ENCODE peak calls at places on chromosomes 5 and 9, in nine cellular contexts. N is fibroblast of gingiva, Y is T-helper 9 cell, T is substantia nigra, E is EL, P is upper lobe of right lung, F is PC-9, S is HEK293T, W is AG10803. L is an unnamed sample.

GRCh38 chr9:101399641-101399965 is 952 bp downstream of the ZNF189 start:
- DNase-seq in F (no peak), S (no peak), N (no peak), T (no peak), Y (no peak), E (no peak), W (no peak), P (no peak), L (no peak)

GRCh38 chr5:150514708-150515211 is 6.8 kb downstream of the NDST1 start:
- DNase-seq in N (no peak), F (peak), S (no peak), W (peak), P (no peak), T (no peak), E (peak), Y (no peak), L (no peak)

GRCh38 chr5:37799865-37800421 is 39.9 kb downstream of the GDNF start:
- DNase-seq in N (no peak), F (no peak), S (no peak), T (no peak), E (no peak), P (no peak), W (no peak), Y (no peak), L (no peak)

GRCh38 chr5:2989517-2989916 is 238.0 kb upstream of the IRX2 start:
- DNase-seq in E (no peak), T (no peak), N (no peak), W (no peak), P (no peak), S (no peak), F (no peak), Y (no peak), L (no peak)

GRCh38 chr9:92724528-92725265 is 39.9 kb downstream of the BICD2 start:
- DNase-seq in N (no peak), P (no peak), Y (no peak), F (no peak), S (no peak), T (no peak), E (no peak), W (no peak), L (no peak)

GRCh38 chr5:118628672-118629354 is 359.5 kb downstream of the DTWD2 start:
- DNase-seq in Y (no peak), W (no peak), S (no peak), E (no peak), N (no peak), T (no peak), P (no peak), F (no peak), L (no peak)

GRCh38 chr5:76209297-76209696 is 126.1 kb downstream of the SV2C start:
- DNase-seq in T (no peak), N (no peak), W (no peak), Y (no peak), P (no peak), E (no peak), F (no peak), S (no peak), L (no peak)

GRCh38 chr5:120464627-120465280 is 654 bp downstream of the PRR16 start:
- DNase-seq in T (no peak), Y (no peak), W (peak), P (peak), E (peak), S (peak), N (peak), F (no peak), L (no peak)

GRCh38 chr5:76602094-76602726 is 21.0 kb downstream of the F2RL2 start:
- DNase-seq in Y (no peak), W (no peak), N (peak), F (no peak), E (peak), P (no peak), T (no peak), S (no peak), L (no peak)

GRCh38 chr9:136696502-136696901 is 9.2 kb upstream of the AGPAT2 start:
- DNase-seq in N (no peak), E (no peak), F (no peak), S (no peak), W (no peak), P (peak), T (no peak), Y (no peak), L (no peak)

GRCh38 chr9:135215571-135216161 is 128.2 kb downstream of the OLFM1 start:
- DNase-seq in N (no peak), F (no peak), Y (no peak), W (no peak), S (no peak), T (no peak), P (peak), E (no peak), L (no peak)

GRCh38 chr9:125374443-125375309 is 113.0 kb downstream of the GAPVD1 start:
- DNase-seq in S (peak), Y (peak), E (peak), F (peak), P (peak), W (peak), T (peak), N (peak), L (peak)

GRCh38 chr5:102937916-102938315 is 182.0 kb downstream of the GIN1 start:
- DNase-seq in F (no peak), P (no peak), S (no peak), N (no peak), Y (no peak), W (peak), T (no peak), E (peak), L (no peak)

GRCh38 chr5:66281309-66281708 is 137.2 kb downstream of the SREK1 start:
- DNase-seq in E (no peak), P (no peak), S (no peak), W (no peak), N (no peak), F (no peak), T (no peak), Y (no peak), L (no peak)

GRCh38 chr5:96026334-96027065 is 64.8 kb upstream of the ELL2 start:
- DNase-seq in N (peak), Y (no peak), W (peak), S (no peak), P (no peak), T (no peak), E (peak), F (no peak), L (no peak)

GRCh38 chr5:84715686-84716085 is 331.0 kb upstream of the EDIL3 start:
- DNase-seq in P (no peak), W (no peak), E (no peak), S (no peak), T (no peak), Y (no peak), F (no peak), N (no peak), L (no peak)

GRCh38 chr9:101586651-101587050 is 8.1 kb downstream of the PPP3R2 start:
- DNase-seq in T (no peak), N (no peak), W (no peak), F (no peak), S (no peak), P (no peak), Y (no peak), E (peak), L (no peak)

GRCh38 chr5:43305948-43306563 is 7.2 kb downstream of the HMGCS1 start:
- DNase-seq in P (no peak), E (peak), S (peak), T (no peak), Y (no peak), W (peak), F (peak), N (peak), L (no peak)

GRCh38 chr5:19564036-19564435 is 424.0 kb downstream of the CDH18 start:
- DNase-seq in E (no peak), F (no peak), S (no peak), P (no peak), Y (no peak), N (no peak), T (no peak), W (no peak), L (no peak)

GRCh38 chr9:34611251-34611810 is 566 bp downstream of the RPP25L start:
- DNase-seq in Y (no peak), S (no peak), N (no peak), T (no peak), F (no peak), P (no peak), E (no peak), W (no peak), L (no peak)

GRCh38 chr9:38107811-38108304 is 38.8 kb upstream of the SHB start:
- DNase-seq in S (no peak), P (no peak), N (no peak), Y (no peak), T (no peak), F (peak), W (no peak), E (no peak), L (no peak)

GRCh38 chr5:157266286-157267007 is 524 bp downstream of the CYFIP2 start:
- DNase-seq in F (no peak), P (peak), E (no peak), W (no peak), T (no peak), Y (peak), N (no peak), S (no peak), L (no peak)

GRCh38 chr5:55908804-55909203 is 57.6 kb downstream of the IL31RA start:
- DNase-seq in Y (no peak), N (peak), P (no peak), S (no peak), F (no peak), W (peak), T (no peak), E (no peak), L (no peak)

GRCh38 chr5:141906972-141907371 is 16.7 kb upstream of the DELE1 start:
- DNase-seq in T (no peak), P (no peak), W (no peak), S (no peak), Y (no peak), F (no peak), E (no peak), N (no peak), L (no peak)

GRCh38 chr5:110716247-110717245 is 9.9 kb downstream of the TMEM232 start:
- DNase-seq in P (no peak), E (no peak), N (no peak), F (no peak), W (no peak), T (no peak), Y (no peak), S (no peak), L (no peak)

GRCh38 chr9:79489241-79490000 is 82.3 kb upstream of the TLE4 start:
- DNase-seq in Y (no peak), N (peak), S (no peak), E (peak), P (no peak), T (peak), W (peak), F (no peak), L (peak)

GRCh38 chr5:139847091-139847490 is 51.5 kb downstream of the PSD2 start:
- DNase-seq in N (no peak), P (peak), F (no peak), Y (no peak), E (no peak), S (no peak), T (no peak), W (no peak), L (no peak)